ENCODE peak calls at places on chromosomes 13 and 19, in five cellular contexts. One of them, this sample, is unnamed.

GRCh38 chr19:15330801-15331418 is 1.4 kb downstream of the BRD4 start:
- DNase-seq in heart right ventricle: no peak
- DNase-seq in brain microvascular endothelial cell: peak
- DNase-seq in psoas muscle: no peak
- DNase-seq in right lobe of liver: no peak
- DNase-seq in this sample: no peak

GRCh38 chr19:48543121-48543710 is 8.8 kb upstream of the SULT2B1 start:
- DNase-seq in psoas muscle: peak
- DNase-seq in right lobe of liver: no peak
- DNase-seq in brain microvascular endothelial cell: peak
- DNase-seq in heart right ventricle: no peak
- DNase-seq in this sample: peak

GRCh38 chr19:1270854-1271527 is 1.9 kb downstream of the CIRBP start:
- DNase-seq in psoas muscle: no peak
- DNase-seq in brain microvascular endothelial cell: no peak
- DNase-seq in right lobe of liver: no peak
- DNase-seq in heart right ventricle: no peak
- DNase-seq in this sample: no peak

GRCh38 chr13:110506859-110507566 is 54.5 kb downstream of the RAB20 start:
- DNase-seq in heart right ventricle: peak
- DNase-seq in right lobe of liver: peak
- DNase-seq in psoas muscle: peak
- DNase-seq in brain microvascular endothelial cell: no peak
- DNase-seq in this sample: peak

GRCh38 chr13:34139660-34140059 is 321.7 kb downstream of the RFC3 start:
- DNase-seq in psoas muscle: no peak
- DNase-seq in brain microvascular endothelial cell: no peak
- DNase-seq in right lobe of liver: no peak
- DNase-seq in heart right ventricle: no peak
- DNase-seq in this sample: no peak

GRCh38 chr13:32298695-32299094 is 16.5 kb downstream of the ZAR1L start:
- DNase-seq in heart right ventricle: no peak
- DNase-seq in psoas muscle: no peak
- DNase-seq in brain microvascular endothelial cell: no peak
- DNase-seq in right lobe of liver: peak
- DNase-seq in this sample: no peak

GRCh38 chr13:114099918-114100445 is 32.4 kb downstream of the RASA3 start:
- DNase-seq in heart right ventricle: peak
- DNase-seq in right lobe of liver: peak
- DNase-seq in psoas muscle: peak
- DNase-seq in brain microvascular endothelial cell: no peak
- DNase-seq in this sample: no peak

GRCh38 chr19:57192064-57192395 is 730 bp downstream of the ZNF264 start:
- DNase-seq in psoas muscle: no peak
- DNase-seq in brain microvascular endothelial cell: peak
- DNase-seq in heart right ventricle: no peak
- DNase-seq in right lobe of liver: no peak
- DNase-seq in this sample: no peak

GRCh38 chr19:51799311-51799997 is 4.5 kb downstream of the FPR3 start:
- DNase-seq in brain microvascular endothelial cell: peak
- DNase-seq in psoas muscle: peak
- DNase-seq in heart right ventricle: peak
- DNase-seq in right lobe of liver: peak
- DNase-seq in this sample: peak

GRCh38 chr19:10617409-10618121 is 7.8 kb upstream of the SLC44A2 start:
- DNase-seq in heart right ventricle: no peak
- DNase-seq in psoas muscle: no peak
- DNase-seq in brain microvascular endothelial cell: peak
- DNase-seq in right lobe of liver: no peak
- DNase-seq in this sample: no peak

GRCh38 chr13:49759503-49759902 is 33.0 kb downstream of the KPNA3 start:
- DNase-seq in psoas muscle: no peak
- DNase-seq in right lobe of liver: no peak
- DNase-seq in brain microvascular endothelial cell: peak
- DNase-seq in heart right ventricle: no peak
- DNase-seq in this sample: no peak

GRCh38 chr13:48853381-48854102 is 122.2 kb upstream of the FNDC3A start:
- DNase-seq in brain microvascular endothelial cell: peak
- DNase-seq in right lobe of liver: no peak
- DNase-seq in psoas muscle: no peak
- DNase-seq in heart right ventricle: no peak
- DNase-seq in this sample: no peak

GRCh38 chr19:5914946-5915781 is 1.1 kb downstream of the CAPS start:
- DNase-seq in brain microvascular endothelial cell: no peak
- DNase-seq in heart right ventricle: no peak
- DNase-seq in right lobe of liver: no peak
- DNase-seq in psoas muscle: no peak
- DNase-seq in this sample: no peak

GRCh38 chr13:108925070-108925469 is 295.7 kb downstream of the MYO16 start:
- DNase-seq in psoas muscle: no peak
- DNase-seq in right lobe of liver: no peak
- DNase-seq in heart right ventricle: no peak
- DNase-seq in brain microvascular endothelial cell: no peak
- DNase-seq in this sample: no peak

GRCh38 chr13:59409211-59409610 is 754.5 kb downstream of the DIAPH3 start:
- DNase-seq in heart right ventricle: peak
- DNase-seq in right lobe of liver: peak
- DNase-seq in psoas muscle: no peak
- DNase-seq in brain microvascular endothelial cell: peak
- DNase-seq in this sample: peak

GRCh38 chr19:3855321-3855720 is 13.5 kb downstream of the ZFR2 start:
- DNase-seq in right lobe of liver: no peak
- DNase-seq in psoas muscle: no peak
- DNase-seq in brain microvascular endothelial cell: peak
- DNase-seq in heart right ventricle: no peak
- DNase-seq in this sample: no peak

GRCh38 chr19:3665681-3666544 is 34.4 kb downstream of the PIP5K1C start:
- DNase-seq in psoas muscle: peak
- DNase-seq in brain microvascular endothelial cell: no peak
- DNase-seq in right lobe of liver: peak
- DNase-seq in heart right ventricle: peak
- DNase-seq in this sample: peak

GRCh38 chr13:47598340-47598911 is 402.6 kb downstream of the SUCLA2 start:
- DNase-seq in right lobe of liver: no peak
- DNase-seq in psoas muscle: no peak
- DNase-seq in heart right ventricle: no peak
- DNase-seq in brain microvascular endothelial cell: no peak
- DNase-seq in this sample: no peak

GRCh38 chr19:38734426-38735256 is 9.6 kb downstream of the CAPN12 start:
- DNase-seq in heart right ventricle: no peak
- DNase-seq in brain microvascular endothelial cell: no peak
- DNase-seq in right lobe of liver: peak
- DNase-seq in psoas muscle: peak
- DNase-seq in this sample: no peak

DNA sequence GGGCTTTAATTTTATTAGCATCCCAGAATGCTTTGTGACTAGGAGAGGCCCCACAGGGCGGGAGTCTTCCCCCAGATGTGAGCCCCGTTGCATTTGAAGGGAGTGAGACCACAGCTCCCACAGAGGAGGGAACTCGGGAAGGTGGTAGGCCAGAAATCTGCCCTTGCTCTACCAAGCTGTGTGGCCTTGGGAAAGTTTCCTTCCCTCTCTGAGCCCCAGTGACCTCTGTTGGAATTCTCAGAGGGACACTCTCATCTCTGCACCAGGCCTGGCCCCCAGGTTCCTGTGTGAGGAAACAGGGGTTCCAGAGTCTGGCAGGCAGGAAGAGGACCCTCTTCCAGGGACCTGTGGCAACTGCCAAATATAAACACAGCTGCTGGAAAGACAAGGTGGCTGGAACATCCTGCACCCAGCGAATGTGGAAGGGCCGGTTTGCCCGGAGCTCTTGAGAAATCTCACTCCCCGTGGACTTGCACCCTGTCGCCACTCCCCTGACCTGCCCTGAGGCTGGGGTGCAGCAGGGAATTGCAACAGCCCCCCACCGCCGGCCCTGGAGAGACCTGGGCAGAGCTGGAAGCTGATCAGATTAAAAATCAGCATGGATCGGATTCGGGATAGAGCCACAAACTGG is 52.7 kb downstream of the GADD45B start:
- DNase-seq in brain microvascular endothelial cell: no peak
- DNase-seq in psoas muscle: peak
- DNase-seq in right lobe of liver: no peak
- DNase-seq in heart right ventricle: no peak
- DNase-seq in this sample: no peak
- H3K4me3 ChIP-seq in brain microvascular endothelial cell: no peak
- H3K4me3 ChIP-seq in psoas muscle: no peak
- H3K4me3 ChIP-seq in right lobe of liver: no peak
- H3K4me3 ChIP-seq in heart right ventricle: no peak
- H3K4me3 ChIP-seq in this sample: no peak

DNA sequence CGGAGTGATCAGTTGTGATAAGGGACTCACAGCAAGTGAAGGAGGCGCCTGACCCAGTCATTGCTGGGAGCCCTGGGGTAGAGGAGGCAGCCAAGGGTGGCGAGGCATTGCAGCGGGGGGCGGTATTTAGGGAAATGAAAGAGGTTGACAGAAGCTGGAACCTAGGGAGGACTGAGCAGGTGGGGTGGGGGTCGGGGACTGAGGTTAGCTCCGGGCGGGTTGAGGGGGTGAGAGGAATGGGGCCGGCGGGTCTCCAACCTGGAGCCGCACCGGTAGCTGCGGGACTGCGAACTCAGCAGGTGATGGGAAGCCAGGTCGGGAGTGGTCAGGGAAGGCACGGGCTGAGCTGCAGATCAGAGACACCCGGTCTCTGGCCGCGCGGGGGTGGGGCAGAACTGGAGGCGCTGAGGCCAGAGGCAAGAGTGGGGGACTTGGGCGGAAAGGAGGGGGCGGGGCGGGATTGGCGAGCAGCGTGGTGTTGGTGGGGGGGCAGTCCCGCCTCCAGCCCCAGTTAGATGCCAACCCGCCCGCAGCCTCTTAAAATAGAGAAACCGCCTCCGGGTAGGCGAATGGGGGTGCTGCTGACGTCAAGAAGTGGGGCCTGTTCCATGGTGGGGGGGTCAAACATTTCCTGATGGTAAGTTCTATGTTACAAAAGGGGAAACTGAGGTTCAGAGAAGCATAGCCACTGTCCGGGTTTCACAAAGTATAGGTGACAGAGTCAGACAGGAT is 1.5 kb downstream of the MAST3 start:
- DNase-seq in brain microvascular endothelial cell: no peak
- DNase-seq in psoas muscle: no peak
- DNase-seq in right lobe of liver: no peak
- DNase-seq in heart right ventricle: no peak
- DNase-seq in this sample: peak
- H3K27ac ChIP-seq in brain microvascular endothelial cell: no peak
- H3K27ac ChIP-seq in psoas muscle: no peak
- H3K27ac ChIP-seq in right lobe of liver: no peak
- H3K27ac ChIP-seq in heart right ventricle: no peak
- H3K27ac ChIP-seq in this sample: no peak

GRCh38 chr19:35643255-35644205 is 2.0 kb downstream of the ETV2 start:
- DNase-seq in brain microvascular endothelial cell: peak
- DNase-seq in right lobe of liver: peak
- DNase-seq in psoas muscle: peak
- DNase-seq in heart right ventricle: peak
- DNase-seq in this sample: peak

GRCh38 chr19:35642798-35643254 is 1.3 kb downstream of the ETV2 start:
- DNase-seq in psoas muscle: no peak
- DNase-seq in right lobe of liver: no peak
- DNase-seq in heart right ventricle: no peak
- DNase-seq in brain microvascular endothelial cell: no peak
- DNase-seq in this sample: no peak

GRCh38 chr19:35642312-35642711 is 767 bp downstream of the ETV2 start:
- DNase-seq in right lobe of liver: no peak
- DNase-seq in heart right ventricle: no peak
- DNase-seq in brain microvascular endothelial cell: no peak
- DNase-seq in psoas muscle: no peak
- DNase-seq in this sample: no peak

GRCh38 chr19:35639863-35640262 is 1.7 kb upstream of the ETV2 start:
- DNase-seq in brain microvascular endothelial cell: no peak
- DNase-seq in psoas muscle: no peak
- DNase-seq in right lobe of liver: no peak
- DNase-seq in heart right ventricle: no peak
- DNase-seq in this sample: no peak

GRCh38 chr19:35641515-35642151 is at the start of gene ETV2:
- DNase-seq in heart right ventricle: peak
- DNase-seq in right lobe of liver: peak
- DNase-seq in brain microvascular endothelial cell: peak
- DNase-seq in psoas muscle: no peak
- DNase-seq in this sample: peak
- H3K4me3 ChIP-seq in heart right ventricle: no peak
- H3K4me3 ChIP-seq in right lobe of liver: no peak
- H3K4me3 ChIP-seq in brain microvascular endothelial cell: peak
- H3K4me3 ChIP-seq in psoas muscle: no peak
- H3K4me3 ChIP-seq in this sample: no peak

DNA sequence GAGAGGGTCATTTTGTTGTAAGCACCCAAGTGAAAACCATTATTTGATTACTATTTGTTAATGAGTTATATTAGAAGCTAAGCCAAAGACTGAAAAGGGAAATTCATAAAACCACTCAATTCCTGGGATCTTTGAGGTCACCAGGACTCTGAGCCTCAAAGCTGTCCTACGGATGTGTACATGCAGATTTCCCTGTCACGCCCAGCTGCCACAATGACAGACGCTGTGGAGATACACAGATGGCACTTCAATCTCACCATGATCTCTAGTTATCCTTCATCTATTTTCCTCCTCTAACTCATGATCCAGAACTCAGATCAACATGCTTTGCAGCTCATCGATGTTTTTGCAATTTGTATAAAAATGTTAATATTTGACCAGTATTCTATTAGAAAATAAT is 403.5 kb upstream of the MIR17HG start:
- DNase-seq in psoas muscle: no peak
- DNase-seq in brain microvascular endothelial cell: no peak
- DNase-seq in right lobe of liver: no peak
- DNase-seq in heart right ventricle: no peak
- DNase-seq in this sample: no peak
- H3K27ac ChIP-seq in psoas muscle: no peak
- H3K27ac ChIP-seq in brain microvascular endothelial cell: no peak
- H3K27ac ChIP-seq in right lobe of liver: no peak
- H3K27ac ChIP-seq in heart right ventricle: no peak
- H3K27ac ChIP-seq in this sample: no peak

GRCh38 chr19:33438987-33439781 is 65.7 kb downstream of the CEBPG start:
- DNase-seq in heart right ventricle: no peak
- DNase-seq in psoas muscle: peak
- DNase-seq in brain microvascular endothelial cell: no peak
- DNase-seq in right lobe of liver: no peak
- DNase-seq in this sample: no peak
- H3K4me3 ChIP-seq in heart right ventricle: no peak
- H3K4me3 ChIP-seq in psoas muscle: no peak
- H3K4me3 ChIP-seq in brain microvascular endothelial cell: no peak
- H3K4me3 ChIP-seq in right lobe of liver: no peak
- H3K4me3 ChIP-seq in this sample: no peak

DNA sequence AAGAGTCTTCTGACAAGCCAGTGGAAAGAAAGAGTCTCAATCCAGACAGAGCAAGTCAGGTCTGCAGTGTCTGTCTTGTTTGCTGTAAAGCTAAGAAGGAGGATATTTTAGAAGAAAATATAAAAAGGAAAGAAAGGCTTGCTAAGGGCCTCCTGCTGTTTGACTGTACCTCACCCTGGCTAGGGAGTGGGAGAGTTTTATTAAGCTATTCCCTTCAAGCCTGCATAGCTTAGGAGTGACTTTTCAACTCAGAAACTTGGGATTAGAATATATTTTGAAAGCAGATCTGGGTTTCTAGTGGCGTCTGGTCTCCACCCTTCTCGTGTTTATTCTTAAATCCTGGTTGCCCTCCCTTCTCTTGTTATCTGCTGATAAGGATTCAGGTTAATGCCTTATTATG is 460.0 kb downstream of the COG6 start:
- DNase-seq in right lobe of liver: no peak
- DNase-seq in brain microvascular endothelial cell: peak
- DNase-seq in heart right ventricle: no peak
- DNase-seq in psoas muscle: no peak
- DNase-seq in this sample: no peak
- H3K27ac ChIP-seq in right lobe of liver: no peak
- H3K27ac ChIP-seq in brain microvascular endothelial cell: peak
- H3K27ac ChIP-seq in heart right ventricle: peak
- H3K27ac ChIP-seq in psoas muscle: no peak
- H3K27ac ChIP-seq in this sample: peak

GRCh38 chr19:50640368-50640767 is 687 bp upstream of the SYT3 start:
- DNase-seq in psoas muscle: no peak
- DNase-seq in brain microvascular endothelial cell: no peak
- DNase-seq in right lobe of liver: no peak
- DNase-seq in heart right ventricle: no peak
- DNase-seq in this sample: no peak
- H3K4me3 ChIP-seq in psoas muscle: no peak
- H3K4me3 ChIP-seq in brain microvascular endothelial cell: no peak
- H3K4me3 ChIP-seq in right lobe of liver: no peak
- H3K4me3 ChIP-seq in heart right ventricle: no peak
- H3K4me3 ChIP-seq in this sample: no peak